ENCODE peak calls at places on chromosomes 1 and 21, in ten cellular contexts. B is NCI-H1092 treated with DMSO at 0.1 percent for 48 hours; G is fibroblast of gingiva; J is GDM1; P is COR-L47; M is stimulated activated CD8-positive, alpha-beta memory T cell treated with anti-CD3 and anti-CD28 coated beads, Interleukin-12 subunit alpha, Interleukin-12 subunit beta, amount 100 ng/mL, for 4 hours; Z is tibial artery; V is activated naive CD4-positive, alpha-beta T cell; L is NCI-H1436; T is ELR. W is an unnamed sample.

GRCh38 chr21:44897326-44898010 is 23.2 kb downstream of the ITGB2 start:
- DNase-seq in P (no peak), B (no peak), M (no peak), T (no peak), V (no peak), G (no peak), J (no peak), Z (no peak), L (no peak), W (no peak)

GRCh38 chr1:83901547-83902155 is 97.3 kb downstream of the TTLL7 start:
- DNase-seq in B (no peak), Z (no peak), M (no peak), V (no peak), L (no peak), G (peak), T (peak), P (no peak), J (no peak), W (no peak)

GRCh38 chr1:64734289-64734652 is 10.6 kb upstream of the RAVER2 start:
- DNase-seq in J (no peak), V (no peak), Z (no peak), G (no peak), M (no peak), B (no peak), T (no peak), P (no peak), L (no peak), W (no peak)

GRCh38 chr1:153633161-153633746 is 612 bp upstream of the CHTOP start:
- DNase-seq in L (no peak), J (no peak), Z (no peak), T (no peak), M (no peak), G (no peak), P (no peak), V (no peak), B (no peak), W (no peak)

GRCh38 chr1:228342627-228343210 is 63.9 kb downstream of the TRIM11 start:
- DNase-seq in Z (peak), L (no peak), T (no peak), V (no peak), G (no peak), P (no peak), J (no peak), M (no peak), B (no peak), W (no peak)

GRCh38 chr21:28294046-28294445 is 698.6 kb downstream of the LTN1 start:
- DNase-seq in G (no peak), Z (no peak), L (no peak), B (no peak), T (peak), P (no peak), J (no peak), V (no peak), M (no peak), W (no peak)

GRCh38 chr1:169132512-169133227 is 26.2 kb downstream of the ATP1B1 start:
- DNase-seq in P (no peak), B (no peak), G (no peak), V (no peak), T (no peak), L (no peak), M (no peak), J (no peak), Z (no peak), W (no peak)

GRCh38 chr1:182003953-182004586 is 57.4 kb downstream of the ZNF648 start:
- DNase-seq in M (no peak), B (no peak), P (no peak), Z (no peak), V (no peak), L (peak), J (no peak), G (no peak), T (no peak), W (no peak)

GRCh38 chr1:164611754-164612642 is 53.0 kb downstream of the PBX1 start:
- DNase-seq in G (peak), J (no peak), L (peak), T (peak), B (peak), Z (no peak), M (no peak), V (no peak), P (peak), W (no peak)